ENCODE peak calls at places on chromosomes 1 and 21, in seven cellular contexts. One of them, this sample, is unnamed.

GRCh38 chr1:56576880-56577858 is 2.2 kb downstream of the PLPP3 start:
- DNase-seq in Panc1: no peak
- DNase-seq in fibroblast of lung: peak
- DNase-seq in astrocyte of the spinal cord: peak
- DNase-seq in neuronal stem cell: no peak
- DNase-seq in foreskin fibroblast: no peak
- DNase-seq in epithelial cell of esophagus: peak
- DNase-seq in this sample: peak

GRCh38 chr21:26148834-26149354 is 21.7 kb downstream of the APP start:
- DNase-seq in fibroblast of lung: peak
- DNase-seq in epithelial cell of esophagus: peak
- DNase-seq in Panc1: no peak
- DNase-seq in astrocyte of the spinal cord: peak
- DNase-seq in neuronal stem cell: no peak
- DNase-seq in foreskin fibroblast: no peak
- DNase-seq in this sample: peak

GRCh38 chr1:43036457-43036827 is 77.8 kb upstream of the SLC2A1 start:
- DNase-seq in epithelial cell of esophagus: no peak
- DNase-seq in foreskin fibroblast: no peak
- DNase-seq in neuronal stem cell: no peak
- DNase-seq in astrocyte of the spinal cord: no peak
- DNase-seq in Panc1: no peak
- DNase-seq in fibroblast of lung: peak
- DNase-seq in this sample: no peak

GRCh38 chr1:54053745-54054437 is 483 bp downstream of the TCEANC2 start:
- DNase-seq in astrocyte of the spinal cord: peak
- DNase-seq in Panc1: no peak
- DNase-seq in neuronal stem cell: no peak
- DNase-seq in fibroblast of lung: no peak
- DNase-seq in epithelial cell of esophagus: peak
- DNase-seq in foreskin fibroblast: peak
- DNase-seq in this sample: peak

GRCh38 chr1:167641786-167642500 is 11.9 kb downstream of the RCSD1 start:
- DNase-seq in epithelial cell of esophagus: no peak
- DNase-seq in astrocyte of the spinal cord: no peak
- DNase-seq in Panc1: no peak
- DNase-seq in fibroblast of lung: no peak
- DNase-seq in neuronal stem cell: no peak
- DNase-seq in foreskin fibroblast: no peak
- DNase-seq in this sample: no peak

GRCh38 chr1:31198591-31198990 is 41.1 kb downstream of the NKAIN1 start:
- DNase-seq in fibroblast of lung: no peak
- DNase-seq in epithelial cell of esophagus: no peak
- DNase-seq in neuronal stem cell: no peak
- DNase-seq in astrocyte of the spinal cord: no peak
- DNase-seq in Panc1: no peak
- DNase-seq in foreskin fibroblast: no peak
- DNase-seq in this sample: no peak

GRCh38 chr1:32068891-32069590 is 3.7 kb upstream of the TMEM39B start:
- DNase-seq in foreskin fibroblast: peak
- DNase-seq in epithelial cell of esophagus: peak
- DNase-seq in astrocyte of the spinal cord: peak
- DNase-seq in Panc1: no peak
- DNase-seq in neuronal stem cell: peak
- DNase-seq in fibroblast of lung: peak
- DNase-seq in this sample: peak

GRCh38 chr1:96346708-96347107 is 374.9 kb upstream of the PTBP2 start:
- DNase-seq in astrocyte of the spinal cord: no peak
- DNase-seq in neuronal stem cell: no peak
- DNase-seq in epithelial cell of esophagus: no peak
- DNase-seq in fibroblast of lung: no peak
- DNase-seq in foreskin fibroblast: no peak
- DNase-seq in Panc1: no peak
- DNase-seq in this sample: no peak

GRCh38 chr1:9294910-9295636 is 2.4 kb downstream of the SPSB1 start:
- DNase-seq in astrocyte of the spinal cord: peak
- DNase-seq in epithelial cell of esophagus: peak
- DNase-seq in fibroblast of lung: peak
- DNase-seq in neuronal stem cell: no peak
- DNase-seq in Panc1: no peak
- DNase-seq in foreskin fibroblast: peak
- DNase-seq in this sample: peak

GRCh38 chr1:58805716-58806571 is 22.1 kb upstream of the JUN start:
- DNase-seq in epithelial cell of esophagus: no peak
- DNase-seq in neuronal stem cell: no peak
- DNase-seq in Panc1: no peak
- DNase-seq in fibroblast of lung: no peak
- DNase-seq in astrocyte of the spinal cord: no peak
- DNase-seq in foreskin fibroblast: no peak
- DNase-seq in this sample: no peak
- H3K4me3 ChIP-seq in epithelial cell of esophagus: no peak
- H3K4me3 ChIP-seq in neuronal stem cell: no peak
- H3K4me3 ChIP-seq in Panc1: no peak
- H3K4me3 ChIP-seq in fibroblast of lung: no peak
- H3K4me3 ChIP-seq in astrocyte of the spinal cord: no peak
- H3K4me3 ChIP-seq in foreskin fibroblast: no peak
- H3K4me3 ChIP-seq in this sample: no peak

DNA sequence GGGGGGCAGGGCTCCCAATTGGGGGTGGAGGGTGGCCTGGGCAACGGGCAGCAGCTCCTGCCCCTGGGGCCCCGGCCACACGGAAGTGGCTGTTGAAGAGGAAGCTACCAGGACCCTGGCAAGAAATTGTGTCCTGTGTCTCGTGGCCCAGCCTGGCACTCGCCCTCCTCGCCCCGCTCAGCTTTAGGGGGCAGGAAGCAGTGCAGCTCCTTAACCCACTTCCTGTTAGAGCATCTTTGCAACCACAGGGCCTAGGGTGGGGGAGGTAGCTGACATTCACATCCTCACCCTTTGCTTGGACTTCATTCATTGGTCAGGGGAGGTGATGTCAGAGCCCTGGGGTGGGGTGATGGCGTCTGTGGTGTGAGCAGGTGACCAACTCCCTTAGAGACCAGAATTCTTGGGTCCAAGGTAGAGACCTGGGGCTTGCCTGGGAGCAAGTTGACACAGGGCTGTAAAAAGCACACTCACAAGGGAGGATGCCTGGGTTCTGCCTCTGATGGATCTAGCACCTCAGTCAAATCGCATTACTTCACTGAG is at the start of gene ARHGAP30:
- DNase-seq in foreskin fibroblast: no peak
- DNase-seq in fibroblast of lung: no peak
- DNase-seq in Panc1: no peak
- DNase-seq in astrocyte of the spinal cord: no peak
- DNase-seq in epithelial cell of esophagus: no peak
- DNase-seq in neuronal stem cell: no peak
- DNase-seq in this sample: no peak
- H3K4me3 ChIP-seq in foreskin fibroblast: no peak
- H3K4me3 ChIP-seq in fibroblast of lung: no peak
- H3K4me3 ChIP-seq in Panc1: no peak
- H3K4me3 ChIP-seq in astrocyte of the spinal cord: no peak
- H3K4me3 ChIP-seq in epithelial cell of esophagus: no peak
- H3K4me3 ChIP-seq in neuronal stem cell: no peak
- H3K4me3 ChIP-seq in this sample: no peak

GRCh38 chr1:150979007-150979722 is 2.9 kb upstream of the ANXA9 start:
- DNase-seq in epithelial cell of esophagus: peak
- DNase-seq in Panc1: peak
- DNase-seq in neuronal stem cell: peak
- DNase-seq in astrocyte of the spinal cord: peak
- DNase-seq in fibroblast of lung: peak
- DNase-seq in foreskin fibroblast: peak
- DNase-seq in this sample: peak
- H3K4me3 ChIP-seq in epithelial cell of esophagus: no peak
- H3K4me3 ChIP-seq in Panc1: peak
- H3K4me3 ChIP-seq in neuronal stem cell: no peak
- H3K4me3 ChIP-seq in astrocyte of the spinal cord: no peak
- H3K4me3 ChIP-seq in fibroblast of lung: no peak
- H3K4me3 ChIP-seq in foreskin fibroblast: no peak
- H3K4me3 ChIP-seq in this sample: no peak

GRCh38 chr1:22141493-22141892 is 1.4 kb downstream of the WNT4 start:
- DNase-seq in foreskin fibroblast: no peak
- DNase-seq in astrocyte of the spinal cord: no peak
- DNase-seq in neuronal stem cell: no peak
- DNase-seq in epithelial cell of esophagus: no peak
- DNase-seq in Panc1: no peak
- DNase-seq in fibroblast of lung: no peak
- DNase-seq in this sample: no peak

GRCh38 chr1:22143065-22143514 is at the start of gene WNT4:
- DNase-seq in Panc1: no peak
- DNase-seq in fibroblast of lung: peak
- DNase-seq in foreskin fibroblast: peak
- DNase-seq in astrocyte of the spinal cord: no peak
- DNase-seq in neuronal stem cell: no peak
- DNase-seq in epithelial cell of esophagus: peak
- DNase-seq in this sample: no peak

GRCh38 chr1:22142315-22143064 is 407 bp downstream of the WNT4 start:
- DNase-seq in Panc1: no peak
- DNase-seq in foreskin fibroblast: no peak
- DNase-seq in fibroblast of lung: peak
- DNase-seq in astrocyte of the spinal cord: peak
- DNase-seq in neuronal stem cell: no peak
- DNase-seq in epithelial cell of esophagus: peak
- DNase-seq in this sample: peak

GRCh38 chr1:22140681-22141080 is 2.2 kb downstream of the WNT4 start:
- DNase-seq in Panc1: no peak
- DNase-seq in foreskin fibroblast: no peak
- DNase-seq in epithelial cell of esophagus: peak
- DNase-seq in fibroblast of lung: no peak
- DNase-seq in neuronal stem cell: no peak
- DNase-seq in astrocyte of the spinal cord: no peak
- DNase-seq in this sample: no peak

DNA sequence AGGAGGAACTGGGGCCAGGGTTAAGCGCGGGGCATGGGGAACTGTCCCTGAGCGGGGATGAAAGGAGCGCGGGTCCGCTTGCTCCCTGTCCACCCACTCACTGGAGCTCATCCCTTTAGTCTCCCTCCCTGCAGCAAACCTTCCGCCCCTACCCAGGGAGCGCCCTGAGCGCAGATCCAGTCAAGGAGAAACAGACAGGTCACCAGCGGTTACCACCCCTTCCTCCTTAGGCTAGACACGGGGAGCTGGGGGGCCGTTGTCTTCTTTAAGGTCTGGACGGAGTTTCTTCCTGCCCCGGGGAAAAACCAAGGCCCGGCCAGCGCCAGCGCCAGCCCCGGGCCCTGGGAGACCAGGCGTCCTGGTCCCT is 966 bp downstream of the WNT4 start:
- DNase-seq in fibroblast of lung: no peak
- DNase-seq in epithelial cell of esophagus: no peak
- DNase-seq in neuronal stem cell: no peak
- DNase-seq in astrocyte of the spinal cord: no peak
- DNase-seq in Panc1: no peak
- DNase-seq in foreskin fibroblast: no peak
- DNase-seq in this sample: no peak
- H3K4me3 ChIP-seq in fibroblast of lung: no peak
- H3K4me3 ChIP-seq in epithelial cell of esophagus: peak
- H3K4me3 ChIP-seq in neuronal stem cell: no peak
- H3K4me3 ChIP-seq in astrocyte of the spinal cord: peak
- H3K4me3 ChIP-seq in Panc1: peak
- H3K4me3 ChIP-seq in foreskin fibroblast: peak
- H3K4me3 ChIP-seq in this sample: no peak

GRCh38 chr1:155499953-155500621 is 62.5 kb downstream of the ASH1L start:
- DNase-seq in epithelial cell of esophagus: peak
- DNase-seq in neuronal stem cell: no peak
- DNase-seq in astrocyte of the spinal cord: peak
- DNase-seq in foreskin fibroblast: peak
- DNase-seq in fibroblast of lung: peak
- DNase-seq in Panc1: no peak
- DNase-seq in this sample: peak
- H3K4me3 ChIP-seq in epithelial cell of esophagus: no peak
- H3K4me3 ChIP-seq in neuronal stem cell: no peak
- H3K4me3 ChIP-seq in astrocyte of the spinal cord: no peak
- H3K4me3 ChIP-seq in foreskin fibroblast: no peak
- H3K4me3 ChIP-seq in fibroblast of lung: no peak
- H3K4me3 ChIP-seq in Panc1: no peak
- H3K4me3 ChIP-seq in this sample: no peak